ENCODE peak calls at places on chromosomes 16 and 17, in eight cellular contexts. One of them, this sample, is unnamed.

GRCh38 chr17:78343433-78344201 is 16.3 kb downstream of the SOCS3 start:
- DNase-seq in CD8-positive, alpha-beta memory T cell: peak; percentile 86
- DNase-seq in CD8-positive, alpha-beta T cell: peak; percentile 75
- DNase-seq in fibroblast of lung: no peak
- DNase-seq in adrenal gland: no peak
- DNase-seq in Peyer's patch: no peak
- DNase-seq in heart left ventricle: no peak
- DNase-seq in cardiac muscle cell: no peak
- DNase-seq in this sample: no peak

GRCh38 chr16:58187657-58188430 is 10.1 kb downstream of the CSNK2A2 start:
- DNase-seq in adrenal gland: no peak
- DNase-seq in CD8-positive, alpha-beta memory T cell: no peak
- DNase-seq in fibroblast of lung: no peak
- DNase-seq in heart left ventricle: peak; percentile 43
- DNase-seq in Peyer's patch: no peak
- DNase-seq in CD8-positive, alpha-beta T cell: no peak
- DNase-seq in cardiac muscle cell: no peak
- DNase-seq in this sample: no peak

GRCh38 chr17:58403312-58403711 is 14.0 kb downstream of the RNF43 start:
- DNase-seq in CD8-positive, alpha-beta T cell: no peak
- DNase-seq in heart left ventricle: no peak
- DNase-seq in adrenal gland: no peak
- DNase-seq in cardiac muscle cell: peak; percentile 30
- DNase-seq in CD8-positive, alpha-beta memory T cell: no peak
- DNase-seq in Peyer's patch: no peak
- DNase-seq in fibroblast of lung: peak; percentile 3
- DNase-seq in this sample: no peak

GRCh38 chr17:17510456-17511292 is 14.5 kb upstream of the RASD1 start:
- DNase-seq in adrenal gland: no peak
- DNase-seq in CD8-positive, alpha-beta memory T cell: no peak
- DNase-seq in heart left ventricle: no peak
- DNase-seq in fibroblast of lung: no peak
- DNase-seq in CD8-positive, alpha-beta T cell: no peak
- DNase-seq in Peyer's patch: peak; percentile 34
- DNase-seq in cardiac muscle cell: no peak
- DNase-seq in this sample: no peak

GRCh38 chr17:75694536-75694935 is 26.7 kb upstream of the ITGB4 start:
- DNase-seq in Peyer's patch: peak; percentile 19
- DNase-seq in fibroblast of lung: no peak
- DNase-seq in adrenal gland: no peak
- DNase-seq in heart left ventricle: peak; percentile 48
- DNase-seq in CD8-positive, alpha-beta T cell: no peak
- DNase-seq in CD8-positive, alpha-beta memory T cell: no peak
- DNase-seq in cardiac muscle cell: no peak
- DNase-seq in this sample: no peak

GRCh38 chr17:56173958-56174357 is 20.7 kb downstream of the ANKFN1 start:
- DNase-seq in Peyer's patch: no peak
- DNase-seq in fibroblast of lung: peak; percentile 36
- DNase-seq in CD8-positive, alpha-beta T cell: no peak
- DNase-seq in CD8-positive, alpha-beta memory T cell: no peak
- DNase-seq in adrenal gland: no peak
- DNase-seq in heart left ventricle: peak; percentile 43
- DNase-seq in cardiac muscle cell: no peak
- DNase-seq in this sample: no peak

GRCh38 chr17:11803635-11804034 is 193.6 kb downstream of the ZNF18 start:
- DNase-seq in Peyer's patch: no peak
- DNase-seq in cardiac muscle cell: no peak
- DNase-seq in adrenal gland: no peak
- DNase-seq in CD8-positive, alpha-beta memory T cell: no peak
- DNase-seq in fibroblast of lung: no peak
- DNase-seq in heart left ventricle: no peak
- DNase-seq in CD8-positive, alpha-beta T cell: no peak
- DNase-seq in this sample: no peak

GRCh38 chr16:77212736-77213541 is 13.7 kb downstream of the SYCE1L start:
- DNase-seq in heart left ventricle: peak; percentile 59
- DNase-seq in CD8-positive, alpha-beta T cell: peak; percentile 65
- DNase-seq in CD8-positive, alpha-beta memory T cell: peak; percentile 74
- DNase-seq in cardiac muscle cell: peak; percentile 55
- DNase-seq in fibroblast of lung: peak; percentile 42
- DNase-seq in adrenal gland: peak; percentile 48
- DNase-seq in Peyer's patch: peak; percentile 79
- DNase-seq in this sample: peak; percentile 63

GRCh38 chr17:1110844-1111598 is 68.8 kb downstream of the ABR start:
- DNase-seq in CD8-positive, alpha-beta T cell: no peak
- DNase-seq in adrenal gland: no peak
- DNase-seq in heart left ventricle: peak; percentile 87
- DNase-seq in cardiac muscle cell: peak; percentile 69
- DNase-seq in Peyer's patch: peak; percentile 79
- DNase-seq in CD8-positive, alpha-beta memory T cell: no peak
- DNase-seq in fibroblast of lung: peak; percentile 89
- DNase-seq in this sample: peak; percentile 41

GRCh38 chr16:84292032-84292431 is 2.6 kb upstream of the WFDC1 start:
- DNase-seq in adrenal gland: no peak
- DNase-seq in Peyer's patch: no peak
- DNase-seq in fibroblast of lung: peak; percentile 25
- DNase-seq in CD8-positive, alpha-beta memory T cell: no peak
- DNase-seq in heart left ventricle: no peak
- DNase-seq in CD8-positive, alpha-beta T cell: no peak
- DNase-seq in cardiac muscle cell: no peak
- DNase-seq in this sample: no peak

GRCh38 chr17:1197379-1197778 is 17.6 kb upstream of the ABR start:
- DNase-seq in CD8-positive, alpha-beta memory T cell: no peak
- DNase-seq in Peyer's patch: no peak
- DNase-seq in cardiac muscle cell: peak; percentile 91
- DNase-seq in adrenal gland: no peak
- DNase-seq in heart left ventricle: no peak
- DNase-seq in fibroblast of lung: peak; percentile 18
- DNase-seq in CD8-positive, alpha-beta T cell: no peak
- DNase-seq in this sample: no peak

GRCh38 chr17:75610103-75610984 is 22.7 kb downstream of the MYO15B start:
- DNase-seq in Peyer's patch: peak; percentile 91
- DNase-seq in cardiac muscle cell: no peak
- DNase-seq in CD8-positive, alpha-beta T cell: no peak
- DNase-seq in fibroblast of lung: no peak
- DNase-seq in heart left ventricle: no peak
- DNase-seq in CD8-positive, alpha-beta memory T cell: no peak
- DNase-seq in adrenal gland: no peak
- DNase-seq in this sample: no peak

GRCh38 chr17:73058022-73058421 is 34.5 kb downstream of the SLC39A11 start:
- DNase-seq in Peyer's patch: no peak
- DNase-seq in CD8-positive, alpha-beta memory T cell: no peak
- DNase-seq in CD8-positive, alpha-beta T cell: no peak
- DNase-seq in cardiac muscle cell: peak; percentile 45
- DNase-seq in adrenal gland: no peak
- DNase-seq in heart left ventricle: no peak
- DNase-seq in fibroblast of lung: peak; percentile 28
- DNase-seq in this sample: no peak

GRCh38 chr16:75236232-75236631 is 15.2 kb downstream of the BCAR1 start:
- DNase-seq in Peyer's patch: no peak
- DNase-seq in CD8-positive, alpha-beta T cell: no peak
- DNase-seq in adrenal gland: no peak
- DNase-seq in fibroblast of lung: no peak
- DNase-seq in heart left ventricle: no peak
- DNase-seq in CD8-positive, alpha-beta memory T cell: no peak
- DNase-seq in cardiac muscle cell: no peak
- DNase-seq in this sample: no peak

GRCh38 chr16:47475786-47476185 is 14.7 kb downstream of the PHKB start:
- DNase-seq in heart left ventricle: peak; percentile 33
- DNase-seq in CD8-positive, alpha-beta T cell: no peak
- DNase-seq in cardiac muscle cell: no peak
- DNase-seq in adrenal gland: peak; percentile 61
- DNase-seq in CD8-positive, alpha-beta memory T cell: no peak
- DNase-seq in Peyer's patch: no peak
- DNase-seq in fibroblast of lung: peak; percentile 21
- DNase-seq in this sample: no peak

GRCh38 chr16:88471115-88471514 is 18.0 kb downstream of the ZFPM1 start:
- DNase-seq in heart left ventricle: no peak
- DNase-seq in CD8-positive, alpha-beta T cell: no peak
- DNase-seq in cardiac muscle cell: no peak
- DNase-seq in CD8-positive, alpha-beta memory T cell: no peak
- DNase-seq in fibroblast of lung: no peak
- DNase-seq in adrenal gland: no peak
- DNase-seq in Peyer's patch: no peak
- DNase-seq in this sample: no peak
- H3K4me1 ChIP-seq in heart left ventricle: peaks cover 44% of the 10 kb centered on the region
- H3K4me1 ChIP-seq in CD8-positive, alpha-beta T cell: peaks cover 60% of the 10 kb centered on the region
- H3K4me1 ChIP-seq in cardiac muscle cell: peaks cover 10% of the 10 kb centered on the region
- H3K4me1 ChIP-seq in CD8-positive, alpha-beta memory T cell: peaks cover 68% of the 10 kb centered on the region
- H3K4me1 ChIP-seq in fibroblast of lung: no peaks in the 10 kb centered on the region
- H3K4me1 ChIP-seq in adrenal gland: peaks cover 4% of the 10 kb centered on the region
- H3K4me1 ChIP-seq in Peyer's patch: peaks cover 26% of the 10 kb centered on the region
- H3K4me1 ChIP-seq in this sample: peaks cover 86% of the 10 kb centered on the region

GRCh38 chr16:81448154-81449131 is 3.8 kb downstream of the CMIP start:
- DNase-seq in fibroblast of lung: no peak
- DNase-seq in adrenal gland: no peak
- DNase-seq in CD8-positive, alpha-beta memory T cell: no peak
- DNase-seq in Peyer's patch: peak; percentile 92
- DNase-seq in CD8-positive, alpha-beta T cell: no peak
- DNase-seq in heart left ventricle: no peak
- DNase-seq in cardiac muscle cell: no peak
- DNase-seq in this sample: peak; percentile 82

GRCh38 chr16:81445926-81446317 is 1.3 kb downstream of the CMIP start:
- DNase-seq in Peyer's patch: no peak
- DNase-seq in CD8-positive, alpha-beta memory T cell: no peak
- DNase-seq in cardiac muscle cell: no peak
- DNase-seq in fibroblast of lung: no peak
- DNase-seq in CD8-positive, alpha-beta T cell: no peak
- DNase-seq in heart left ventricle: no peak
- DNase-seq in adrenal gland: peak; percentile 44
- DNase-seq in this sample: no peak

GRCh38 chr16:81445143-81445922 is 725 bp downstream of the CMIP start:
- DNase-seq in cardiac muscle cell: no peak
- DNase-seq in CD8-positive, alpha-beta T cell: no peak
- DNase-seq in heart left ventricle: peak; percentile 43
- DNase-seq in CD8-positive, alpha-beta memory T cell: peak; percentile 52
- DNase-seq in Peyer's patch: peak; percentile 79
- DNase-seq in adrenal gland: peak; percentile 60
- DNase-seq in fibroblast of lung: peak; percentile 41
- DNase-seq in this sample: peak; percentile 60

GRCh38 chr16:81447383-81448101 is 2.9 kb downstream of the CMIP start:
- DNase-seq in Peyer's patch: peak; percentile 70
- DNase-seq in fibroblast of lung: no peak
- DNase-seq in CD8-positive, alpha-beta memory T cell: no peak
- DNase-seq in adrenal gland: no peak
- DNase-seq in CD8-positive, alpha-beta T cell: no peak
- DNase-seq in cardiac muscle cell: no peak
- DNase-seq in heart left ventricle: no peak
- DNase-seq in this sample: peak; percentile 52

GRCh38 chr16:81446318-81447275 is 2.0 kb downstream of the CMIP start:
- DNase-seq in fibroblast of lung: peak; percentile 60
- DNase-seq in Peyer's patch: peak; percentile 71
- DNase-seq in cardiac muscle cell: no peak
- DNase-seq in adrenal gland: peak; percentile 58
- DNase-seq in CD8-positive, alpha-beta memory T cell: peak; percentile 49
- DNase-seq in heart left ventricle: no peak
- DNase-seq in CD8-positive, alpha-beta T cell: no peak
- DNase-seq in this sample: peak; percentile 52
- H3K4me1 ChIP-seq in fibroblast of lung: peaks cover 2% of the 10 kb centered on the region
- H3K4me1 ChIP-seq in Peyer's patch: peaks cover 14% of the 10 kb centered on the region
- H3K4me1 ChIP-seq in cardiac muscle cell: peaks cover 20% of the 10 kb centered on the region
- H3K4me1 ChIP-seq in adrenal gland: peaks cover 26% of the 10 kb centered on the region
- H3K4me1 ChIP-seq in CD8-positive, alpha-beta memory T cell: peaks cover 60% of the 10 kb centered on the region
- H3K4me1 ChIP-seq in heart left ventricle: peaks cover 53% of the 10 kb centered on the region
- H3K4me1 ChIP-seq in CD8-positive, alpha-beta T cell: peaks cover 68% of the 10 kb centered on the region
- H3K4me1 ChIP-seq in this sample: peaks cover 47% of the 10 kb centered on the region

GRCh38 chr16:81521141-81521626 is 76.6 kb downstream of the CMIP start:
- DNase-seq in heart left ventricle: peak; percentile 8
- DNase-seq in cardiac muscle cell: no peak
- DNase-seq in CD8-positive, alpha-beta memory T cell: peak; percentile 80
- DNase-seq in adrenal gland: no peak
- DNase-seq in Peyer's patch: no peak
- DNase-seq in CD8-positive, alpha-beta T cell: peak; percentile 76
- DNase-seq in fibroblast of lung: no peak
- DNase-seq in this sample: peak; percentile 32
- H3K4me1 ChIP-seq in heart left ventricle: peaks cover 79% of the 10 kb centered on the region
- H3K4me1 ChIP-seq in cardiac muscle cell: no peaks in the 10 kb centered on the region
- H3K4me1 ChIP-seq in CD8-positive, alpha-beta memory T cell: peaks cover 57% of the 10 kb centered on the region
- H3K4me1 ChIP-seq in adrenal gland: no peaks in the 10 kb centered on the region
- H3K4me1 ChIP-seq in Peyer's patch: no peaks in the 10 kb centered on the region
- H3K4me1 ChIP-seq in CD8-positive, alpha-beta T cell: peaks cover 35% of the 10 kb centered on the region
- H3K4me1 ChIP-seq in fibroblast of lung: peaks cover 7% of the 10 kb centered on the region
- H3K4me1 ChIP-seq in this sample: peaks cover 9% of the 10 kb centered on the region

GRCh38 chr16:49821614-49822282 is 34.2 kb downstream of the ZNF423 start:
- DNase-seq in cardiac muscle cell: peak; percentile 35
- DNase-seq in adrenal gland: no peak
- DNase-seq in CD8-positive, alpha-beta T cell: no peak
- DNase-seq in CD8-positive, alpha-beta memory T cell: no peak
- DNase-seq in Peyer's patch: no peak
- DNase-seq in heart left ventricle: no peak
- DNase-seq in fibroblast of lung: peak; percentile 20
- DNase-seq in this sample: no peak

GRCh38 chr16:49821156-49821555 is 34.8 kb downstream of the ZNF423 start:
- DNase-seq in adrenal gland: no peak
- DNase-seq in fibroblast of lung: no peak
- DNase-seq in cardiac muscle cell: no peak
- DNase-seq in heart left ventricle: no peak
- DNase-seq in CD8-positive, alpha-beta T cell: no peak
- DNase-seq in CD8-positive, alpha-beta memory T cell: no peak
- DNase-seq in Peyer's patch: no peak
- DNase-seq in this sample: no peak

GRCh38 chr16:49825006-49825405 is 30.9 kb downstream of the ZNF423 start:
- DNase-seq in fibroblast of lung: no peak
- DNase-seq in CD8-positive, alpha-beta T cell: no peak
- DNase-seq in Peyer's patch: no peak
- DNase-seq in heart left ventricle: no peak
- DNase-seq in adrenal gland: no peak
- DNase-seq in cardiac muscle cell: no peak
- DNase-seq in CD8-positive, alpha-beta memory T cell: no peak
- DNase-seq in this sample: no peak

GRCh38 chr16:49824600-49824999 is 31.3 kb downstream of the ZNF423 start:
- DNase-seq in cardiac muscle cell: no peak
- DNase-seq in heart left ventricle: no peak
- DNase-seq in CD8-positive, alpha-beta T cell: no peak
- DNase-seq in fibroblast of lung: no peak
- DNase-seq in Peyer's patch: no peak
- DNase-seq in CD8-positive, alpha-beta memory T cell: no peak
- DNase-seq in adrenal gland: no peak
- DNase-seq in this sample: no peak

DNA sequence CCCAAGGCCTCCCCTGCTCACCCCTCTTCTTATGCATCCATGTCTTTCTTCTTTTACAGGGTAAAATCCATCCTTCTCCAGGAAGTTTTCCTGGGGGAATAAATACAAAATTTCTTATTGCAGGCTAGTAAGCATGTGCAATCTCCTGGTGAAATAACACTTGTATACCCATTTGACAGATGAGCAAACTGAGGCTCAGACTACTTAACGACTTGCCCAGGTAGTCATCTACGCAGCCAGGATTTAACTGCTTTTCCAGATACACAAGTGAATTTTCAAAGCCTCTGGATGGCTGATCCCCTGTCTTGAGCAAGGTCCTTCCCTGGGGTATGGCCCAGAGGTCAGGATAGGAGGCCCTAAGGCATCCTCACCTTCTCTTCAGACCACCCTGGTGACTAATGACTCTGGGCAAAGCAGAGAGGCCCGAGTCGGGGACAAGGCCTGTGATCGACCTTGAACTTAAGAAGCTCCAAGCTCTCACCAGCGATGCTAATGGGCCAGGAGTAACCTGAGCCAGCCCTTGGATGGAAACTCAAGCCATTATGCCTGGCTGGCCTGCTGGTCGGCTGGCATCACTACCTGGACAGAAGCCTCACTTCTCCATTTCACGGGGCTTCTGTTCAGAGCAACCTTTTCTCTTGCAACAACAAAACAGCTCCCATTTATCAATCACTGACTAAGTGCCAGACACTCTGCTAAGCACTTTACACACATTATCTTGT is 33.1 kb downstream of the ZNF423 start:
- DNase-seq in cardiac muscle cell: no peak
- DNase-seq in CD8-positive, alpha-beta memory T cell: no peak
- DNase-seq in fibroblast of lung: no peak
- DNase-seq in adrenal gland: no peak
- DNase-seq in heart left ventricle: no peak
- DNase-seq in CD8-positive, alpha-beta T cell: no peak
- DNase-seq in Peyer's patch: no peak
- DNase-seq in this sample: no peak
- H3K4me1 ChIP-seq in cardiac muscle cell: peaks cover 13% of the 10 kb centered on the region
- H3K4me1 ChIP-seq in CD8-positive, alpha-beta memory T cell: no peaks in the 10 kb centered on the region
- H3K4me1 ChIP-seq in fibroblast of lung: no peaks in the 10 kb centered on the region
- H3K4me1 ChIP-seq in adrenal gland: no peaks in the 10 kb centered on the region
- H3K4me1 ChIP-seq in heart left ventricle: peaks cover 24% of the 10 kb centered on the region
- H3K4me1 ChIP-seq in CD8-positive, alpha-beta T cell: no peaks in the 10 kb centered on the region
- H3K4me1 ChIP-seq in Peyer's patch: no peaks in the 10 kb centered on the region
- H3K4me1 ChIP-seq in this sample: no peaks in the 10 kb centered on the region

This sample was measured in body of pancreas.